ENCODE peak calls at places on chromosomes 5 and 9, in ten cellular contexts. One of them, this sample, is unnamed.
A peak's percentile ranks its signal among the peaks of the same experiment; 100 is the strongest.

GRCh38 chr9:128108784-128109709 is 18.5 kb downstream of the PTGES2 start:
- DNase-seq in small intestine: peak; percentile 42
- DNase-seq in heart right ventricle: no peak
- DNase-seq in prostate gland: no peak
- DNase-seq in CD8-positive, alpha-beta T cell: no peak
- DNase-seq in Caco-2: no peak
- DNase-seq in breast epithelium: no peak
- DNase-seq in fibroblast of lung: no peak
- DNase-seq in GM23248: no peak
- DNase-seq in HCT116: no peak
- DNase-seq in this sample: no peak

GRCh38 chr9:81416476-81417298 is 272.7 kb downstream of the TLE1 start:
- DNase-seq in HCT116: no peak
- DNase-seq in breast epithelium: no peak
- DNase-seq in Caco-2: no peak
- DNase-seq in small intestine: no peak
- DNase-seq in GM23248: no peak
- DNase-seq in CD8-positive, alpha-beta T cell: no peak
- DNase-seq in heart right ventricle: no peak
- DNase-seq in fibroblast of lung: no peak
- DNase-seq in prostate gland: no peak
- DNase-seq in this sample: no peak

GRCh38 chr5:155263381-155263780 is 249.8 kb downstream of the KIF4B start:
- DNase-seq in Caco-2: no peak
- DNase-seq in GM23248: no peak
- DNase-seq in CD8-positive, alpha-beta T cell: no peak
- DNase-seq in HCT116: no peak
- DNase-seq in breast epithelium: no peak
- DNase-seq in prostate gland: no peak
- DNase-seq in small intestine: no peak
- DNase-seq in fibroblast of lung: no peak
- DNase-seq in heart right ventricle: no peak
- DNase-seq in this sample: no peak

GRCh38 chr5:1312993-1313833 is 18.3 kb upstream of the TERT start:
- DNase-seq in HCT116: no peak
- DNase-seq in GM23248: no peak
- DNase-seq in breast epithelium: no peak
- DNase-seq in fibroblast of lung: no peak
- DNase-seq in prostate gland: no peak
- DNase-seq in heart right ventricle: no peak
- DNase-seq in CD8-positive, alpha-beta T cell: peak; percentile 69
- DNase-seq in Caco-2: no peak
- DNase-seq in small intestine: peak; percentile 38
- DNase-seq in this sample: peak; percentile 60

GRCh38 chr5:175826980-175827379 is 44.4 kb upstream of the CPLX2 start:
- DNase-seq in fibroblast of lung: no peak
- DNase-seq in breast epithelium: no peak
- DNase-seq in small intestine: no peak
- DNase-seq in Caco-2: no peak
- DNase-seq in CD8-positive, alpha-beta T cell: no peak
- DNase-seq in heart right ventricle: no peak
- DNase-seq in prostate gland: no peak
- DNase-seq in HCT116: no peak
- DNase-seq in GM23248: no peak
- DNase-seq in this sample: no peak

GRCh38 chr9:6999788-7000187 is 242.0 kb downstream of the KDM4C start:
- DNase-seq in GM23248: no peak
- DNase-seq in prostate gland: no peak
- DNase-seq in CD8-positive, alpha-beta T cell: no peak
- DNase-seq in HCT116: no peak
- DNase-seq in heart right ventricle: no peak
- DNase-seq in Caco-2: no peak
- DNase-seq in breast epithelium: no peak
- DNase-seq in fibroblast of lung: no peak
- DNase-seq in small intestine: no peak
- DNase-seq in this sample: no peak

GRCh38 chr5:78747703-78748359 is 99.3 kb upstream of the LHFPL2 start:
- DNase-seq in GM23248: peak; percentile 92
- DNase-seq in small intestine: no peak
- DNase-seq in Caco-2: peak; percentile 28
- DNase-seq in HCT116: no peak
- DNase-seq in heart right ventricle: no peak
- DNase-seq in CD8-positive, alpha-beta T cell: no peak
- DNase-seq in breast epithelium: no peak
- DNase-seq in fibroblast of lung: peak; percentile 90
- DNase-seq in prostate gland: no peak
- DNase-seq in this sample: no peak

GRCh38 chr5:139740138-139740992 is 55.2 kb upstream of the PSD2 start:
- DNase-seq in GM23248: no peak
- DNase-seq in Caco-2: no peak
- DNase-seq in prostate gland: no peak
- DNase-seq in breast epithelium: no peak
- DNase-seq in CD8-positive, alpha-beta T cell: no peak
- DNase-seq in heart right ventricle: no peak
- DNase-seq in small intestine: no peak
- DNase-seq in fibroblast of lung: no peak
- DNase-seq in HCT116: no peak
- DNase-seq in this sample: no peak

GRCh38 chr5:68435611-68436010 is 220.1 kb downstream of the PIK3R1 start:
- DNase-seq in small intestine: peak; percentile 27
- DNase-seq in prostate gland: no peak
- DNase-seq in breast epithelium: no peak
- DNase-seq in fibroblast of lung: no peak
- DNase-seq in Caco-2: no peak
- DNase-seq in heart right ventricle: no peak
- DNase-seq in HCT116: no peak
- DNase-seq in GM23248: no peak
- DNase-seq in CD8-positive, alpha-beta T cell: no peak
- DNase-seq in this sample: no peak

GRCh38 chr5:32421075-32421474 is 23.5 kb downstream of the ZFR start:
- DNase-seq in heart right ventricle: no peak
- DNase-seq in GM23248: no peak
- DNase-seq in fibroblast of lung: no peak
- DNase-seq in CD8-positive, alpha-beta T cell: no peak
- DNase-seq in prostate gland: no peak
- DNase-seq in small intestine: no peak
- DNase-seq in breast epithelium: no peak
- DNase-seq in HCT116: no peak
- DNase-seq in Caco-2: no peak
- DNase-seq in this sample: no peak

GRCh38 chr5:139517683-139518564 is 35.4 kb upstream of the STING1 start:
- DNase-seq in fibroblast of lung: peak; percentile 81
- DNase-seq in HCT116: peak; percentile 51
- DNase-seq in GM23248: peak; percentile 94
- DNase-seq in CD8-positive, alpha-beta T cell: peak; percentile 97
- DNase-seq in small intestine: peak; percentile 85
- DNase-seq in prostate gland: peak; percentile 91
- DNase-seq in breast epithelium: peak; percentile 87
- DNase-seq in heart right ventricle: peak; percentile 90
- DNase-seq in Caco-2: peak; percentile 95
- DNase-seq in this sample: peak; percentile 93

GRCh38 chr9:76701441-76702031 is 62.7 kb upstream of the PCA3 start:
- DNase-seq in CD8-positive, alpha-beta T cell: no peak
- DNase-seq in small intestine: no peak
- DNase-seq in Caco-2: no peak
- DNase-seq in breast epithelium: no peak
- DNase-seq in fibroblast of lung: no peak
- DNase-seq in HCT116: no peak
- DNase-seq in heart right ventricle: no peak
- DNase-seq in prostate gland: no peak
- DNase-seq in GM23248: peak; percentile 66
- DNase-seq in this sample: no peak

GRCh38 chr5:6201626-6202025 is 176.7 kb downstream of the MED10 start:
- DNase-seq in CD8-positive, alpha-beta T cell: no peak
- DNase-seq in GM23248: peak; percentile 34
- DNase-seq in heart right ventricle: no peak
- DNase-seq in breast epithelium: no peak
- DNase-seq in small intestine: no peak
- DNase-seq in fibroblast of lung: no peak
- DNase-seq in Caco-2: no peak
- DNase-seq in HCT116: no peak
- DNase-seq in prostate gland: no peak
- DNase-seq in this sample: no peak

GRCh38 chr9:133207540-133208170 is 1.4 kb downstream of the OBP2B start:
- DNase-seq in Caco-2: no peak
- DNase-seq in HCT116: no peak
- DNase-seq in CD8-positive, alpha-beta T cell: peak; percentile 43
- DNase-seq in GM23248: no peak
- DNase-seq in small intestine: no peak
- DNase-seq in prostate gland: no peak
- DNase-seq in heart right ventricle: no peak
- DNase-seq in fibroblast of lung: no peak
- DNase-seq in breast epithelium: peak; percentile 12
- DNase-seq in this sample: no peak
- H3K36me3 ChIP-seq in Caco-2: no peaks in the 10 kb centered on the region
- H3K36me3 ChIP-seq in HCT116: no peaks in the 10 kb centered on the region
- H3K36me3 ChIP-seq in CD8-positive, alpha-beta T cell: no peaks in the 10 kb centered on the region
- H3K36me3 ChIP-seq in GM23248: no peaks in the 10 kb centered on the region
- H3K36me3 ChIP-seq in small intestine: no peaks in the 10 kb centered on the region
- H3K36me3 ChIP-seq in prostate gland: no peaks in the 10 kb centered on the region
- H3K36me3 ChIP-seq in heart right ventricle: no peaks in the 10 kb centered on the region
- H3K36me3 ChIP-seq in fibroblast of lung: no peaks in the 10 kb centered on the region
- H3K36me3 ChIP-seq in breast epithelium: no peaks in the 10 kb centered on the region
- H3K36me3 ChIP-seq in this sample: no peaks in the 10 kb centered on the region

GRCh38 chr5:17094830-17095229 is 122.6 kb upstream of the BASP1 start:
- DNase-seq in heart right ventricle: no peak
- DNase-seq in prostate gland: peak; percentile 19
- DNase-seq in Caco-2: no peak
- DNase-seq in fibroblast of lung: peak; percentile 22
- DNase-seq in breast epithelium: no peak
- DNase-seq in HCT116: no peak
- DNase-seq in CD8-positive, alpha-beta T cell: no peak
- DNase-seq in GM23248: peak; percentile 46
- DNase-seq in small intestine: no peak
- DNase-seq in this sample: no peak
- H3K36me3 ChIP-seq in heart right ventricle: no peaks in the 10 kb centered on the region
- H3K36me3 ChIP-seq in prostate gland: no peaks in the 10 kb centered on the region
- H3K36me3 ChIP-seq in Caco-2: no peaks in the 10 kb centered on the region
- H3K36me3 ChIP-seq in fibroblast of lung: no peaks in the 10 kb centered on the region
- H3K36me3 ChIP-seq in breast epithelium: no peaks in the 10 kb centered on the region
- H3K36me3 ChIP-seq in HCT116: no peaks in the 10 kb centered on the region
- H3K36me3 ChIP-seq in CD8-positive, alpha-beta T cell: no peaks in the 10 kb centered on the region
- H3K36me3 ChIP-seq in GM23248: no peaks in the 10 kb centered on the region
- H3K36me3 ChIP-seq in small intestine: no peaks in the 10 kb centered on the region
- H3K36me3 ChIP-seq in this sample: no peaks in the 10 kb centered on the region

GRCh38 chr9:136416427-136416826 is 6.0 kb downstream of the PMPCA start:
- DNase-seq in HCT116: no peak
- DNase-seq in fibroblast of lung: no peak
- DNase-seq in GM23248: peak; percentile 19
- DNase-seq in heart right ventricle: no peak
- DNase-seq in prostate gland: no peak
- DNase-seq in breast epithelium: no peak
- DNase-seq in small intestine: no peak
- DNase-seq in Caco-2: no peak
- DNase-seq in CD8-positive, alpha-beta T cell: no peak
- DNase-seq in this sample: no peak
- H3K36me3 ChIP-seq in HCT116: peaks cover 78% of the 10 kb centered on the region
- H3K36me3 ChIP-seq in fibroblast of lung: peaks cover 43% of the 10 kb centered on the region
- H3K36me3 ChIP-seq in GM23248: peaks cover 50% of the 10 kb centered on the region
- H3K36me3 ChIP-seq in heart right ventricle: peaks cover 67% of the 10 kb centered on the region
- H3K36me3 ChIP-seq in prostate gland: peaks cover 39% of the 10 kb centered on the region
- H3K36me3 ChIP-seq in breast epithelium: peaks cover 21% of the 10 kb centered on the region
- H3K36me3 ChIP-seq in small intestine: peaks cover 17% of the 10 kb centered on the region
- H3K36me3 ChIP-seq in Caco-2: peaks cover 9% of the 10 kb centered on the region
- H3K36me3 ChIP-seq in CD8-positive, alpha-beta T cell: peaks cover 59% of the 10 kb centered on the region
- H3K36me3 ChIP-seq in this sample: peaks cover 90% of the 10 kb centered on the region

GRCh38 chr5:133075572-133076536 is 24.0 kb downstream of the HSPA4 start:
- DNase-seq in breast epithelium: no peak
- DNase-seq in fibroblast of lung: no peak
- DNase-seq in Caco-2: peak; percentile 18
- DNase-seq in prostate gland: no peak
- DNase-seq in CD8-positive, alpha-beta T cell: no peak
- DNase-seq in GM23248: no peak
- DNase-seq in HCT116: no peak
- DNase-seq in small intestine: peak; percentile 24
- DNase-seq in heart right ventricle: no peak
- DNase-seq in this sample: no peak
- H3K36me3 ChIP-seq in breast epithelium: no peaks in the 10 kb centered on the region
- H3K36me3 ChIP-seq in fibroblast of lung: no peaks in the 10 kb centered on the region
- H3K36me3 ChIP-seq in Caco-2: peaks cover 2% of the 10 kb centered on the region
- H3K36me3 ChIP-seq in prostate gland: no peaks in the 10 kb centered on the region
- H3K36me3 ChIP-seq in CD8-positive, alpha-beta T cell: peaks cover 20% of the 10 kb centered on the region
- H3K36me3 ChIP-seq in GM23248: peaks cover 57% of the 10 kb centered on the region
- H3K36me3 ChIP-seq in HCT116: peaks cover 56% of the 10 kb centered on the region
- H3K36me3 ChIP-seq in small intestine: peaks cover 4% of the 10 kb centered on the region
- H3K36me3 ChIP-seq in heart right ventricle: peaks cover 32% of the 10 kb centered on the region
- H3K36me3 ChIP-seq in this sample: peaks cover 52% of the 10 kb centered on the region

GRCh38 chr9:130632841-130633240 is 31.6 kb upstream of the PRDM12 start:
- DNase-seq in prostate gland: no peak
- DNase-seq in CD8-positive, alpha-beta T cell: no peak
- DNase-seq in GM23248: no peak
- DNase-seq in heart right ventricle: no peak
- DNase-seq in breast epithelium: no peak
- DNase-seq in small intestine: no peak
- DNase-seq in Caco-2: no peak
- DNase-seq in fibroblast of lung: no peak
- DNase-seq in HCT116: no peak
- DNase-seq in this sample: no peak
- H3K36me3 ChIP-seq in prostate gland: peaks cover 22% of the 10 kb centered on the region
- H3K36me3 ChIP-seq in CD8-positive, alpha-beta T cell: peaks cover 42% of the 10 kb centered on the region
- H3K36me3 ChIP-seq in GM23248: peaks cover 8% of the 10 kb centered on the region
- H3K36me3 ChIP-seq in heart right ventricle: peaks cover 51% of the 10 kb centered on the region
- H3K36me3 ChIP-seq in breast epithelium: peaks cover 11% of the 10 kb centered on the region
- H3K36me3 ChIP-seq in small intestine: peaks cover 14% of the 10 kb centered on the region
- H3K36me3 ChIP-seq in Caco-2: no peaks in the 10 kb centered on the region
- H3K36me3 ChIP-seq in fibroblast of lung: peaks cover 31% of the 10 kb centered on the region
- H3K36me3 ChIP-seq in HCT116: peaks cover 30% of the 10 kb centered on the region
- H3K36me3 ChIP-seq in this sample: peaks cover 94% of the 10 kb centered on the region

This sample was measured in suprapubic skin.